ENCODE peak calls at places on chromosomes 11 and 22, in eight cellular contexts. Q, K, U, G, X, I, T and J are unnamed samples.

GRCh38 chr11:112225753-112226061 is 521 bp upstream of the PTS start:
- DNase-seq in I (no peak), G (no peak), T (peak), U (no peak), K (no peak), X (peak), Q (no peak), J (no peak)

GRCh38 chr11:10310301-10310841 is 5.5 kb downstream of the ADM start:
- DNase-seq in G (peak), K (peak), T (no peak), U (no peak), X (no peak), Q (no peak), I (no peak), J (no peak)

GRCh38 chr22:39351689-39352214 is 2.0 kb downstream of the SYNGR1 start:
- DNase-seq in U (no peak), X (no peak), G (no peak), T (peak), Q (no peak), K (peak), I (no peak), J (no peak)

GRCh38 chr11:17722000-17722643 is 2.8 kb downstream of the MYOD1 start:
- DNase-seq in Q (no peak), X (no peak), I (no peak), T (peak), U (peak), K (peak), G (no peak), J (no peak)

GRCh38 chr22:47161631-47162030 is 399.2 kb downstream of the TBC1D22A start:
- DNase-seq in I (no peak), X (no peak), T (no peak), Q (no peak), K (no peak), G (no peak), U (no peak), J (no peak)

GRCh38 chr22:17774206-17774927 is at the start of gene BID:
- DNase-seq in K (no peak), X (no peak), G (no peak), U (peak), T (no peak), I (no peak), Q (no peak), J (no peak)

GRCh38 chr11:74278721-74279148 is 32.7 kb downstream of the P4HA3 start:
- DNase-seq in T (peak), G (no peak), Q (no peak), I (no peak), U (no peak), X (peak), K (peak), J (peak)

GRCh38 chr11:72823105-72823804 is 9.0 kb downstream of the ATG16L2 start:
- DNase-seq in K (no peak), X (no peak), G (no peak), T (no peak), U (no peak), Q (no peak), I (no peak), J (peak)

GRCh38 chr11:117538731-117539130 is 211.1 kb downstream of the CEP164 start:
- DNase-seq in U (peak), I (no peak), G (no peak), Q (peak), T (no peak), X (no peak), K (no peak), J (no peak)

GRCh38 chr11:108559904-108560303 is 33.7 kb downstream of the EXPH5 start:
- DNase-seq in K (no peak), X (no peak), T (peak), U (no peak), I (no peak), G (no peak), Q (no peak), J (no peak)

GRCh38 chr22:42334875-42335512 is 64.5 kb upstream of the TCF20 start:
- DNase-seq in X (no peak), T (no peak), I (no peak), K (no peak), Q (no peak), U (no peak), G (no peak), J (no peak)

GRCh38 chr11:439315-440064 is 2.3 kb downstream of the ANO9 start:
- DNase-seq in G (no peak), I (no peak), K (no peak), X (no peak), T (no peak), Q (no peak), U (no peak), J (no peak)

GRCh38 chr11:46559815-46560214 is 34.0 kb downstream of the AMBRA1 start:
- DNase-seq in T (no peak), X (no peak), G (no peak), I (no peak), K (no peak), U (no peak), Q (no peak), J (no peak)

GRCh38 chr11:9332655-9333054 is 18.3 kb upstream of the TMEM41B start:
- DNase-seq in U (no peak), T (no peak), Q (no peak), X (no peak), G (no peak), K (no peak), I (no peak), J (no peak)

GRCh38 chr22:30288414-30289125 is 735 bp downstream of the CASTOR1 start:
- DNase-seq in Q (no peak), X (no peak), K (peak), I (no peak), G (no peak), U (peak), T (no peak), J (peak)

GRCh38 chr11:96303067-96303466 is 39.9 kb downstream of the MAML2 start:
- DNase-seq in T (peak), G (no peak), I (no peak), U (no peak), K (no peak), X (no peak), Q (no peak), J (no peak)

GRCh38 chr11:118885831-118886571 is 2.3 kb downstream of the CXCR5 start:
- DNase-seq in Q (no peak), U (no peak), X (no peak), K (no peak), I (no peak), T (no peak), G (no peak), J (no peak)

GRCh38 chr11:46710821-46711269 is 8.2 kb upstream of the F2 start:
- DNase-seq in G (no peak), X (peak), U (no peak), Q (no peak), I (no peak), K (no peak), T (peak), J (peak)

GRCh38 chr11:94897330-94897768 is 76.0 kb downstream of the CWC15 start:
- DNase-seq in Q (peak), T (peak), U (peak), G (peak), I (no peak), X (peak), K (peak), J (peak)

GRCh38 chr11:16812274-16812673 is 73.8 kb downstream of the C11orf58 start:
- DNase-seq in G (no peak), X (no peak), Q (no peak), T (no peak), I (no peak), K (peak), U (peak), J (no peak)

GRCh38 chr22:37248251-37248650 is 4.2 kb upstream of the RAC2 start:
- DNase-seq in G (no peak), U (no peak), I (no peak), K (no peak), T (no peak), X (no peak), Q (no peak), J (no peak)

GRCh38 chr11:63443714-63444113 is 47.3 kb downstream of the PLAAT5 start:
- DNase-seq in Q (no peak), K (no peak), T (no peak), I (no peak), U (no peak), X (no peak), G (no peak), J (no peak)